ENCODE peak calls at places on chromosomes 4 and X, in four cellular contexts. W is ELF-1; Z is epithelial cell of esophagus; D is activated CD8-positive, alpha-beta memory T cell treated with anti-CD3 and anti-CD28 coated beads, Interleukin-2, amount 50 U/mL, for 48 hours. I is an unnamed sample.
A peak's percentile ranks its signal among the peaks of the same experiment; 100 is the strongest.

GRCh38 chr4:159227378-159227777 is 124.5 kb downstream of the RAPGEF2 start:
- DNase-seq in D (no peak), W (no peak), Z (peak; percentile 55), I (no peak)

GRCh38 chrX:10077425-10078188 is 79.2 kb upstream of the CLCN4 start:
- DNase-seq in D (no peak), Z (peak; percentile 83), W (peak; percentile 37), I (no peak)

GRCh38 chrX:107154787-107155620 is 36.4 kb upstream of the RBM41 start:
- DNase-seq in Z (peak; percentile 77), W (peak; percentile 58), D (peak; percentile 49), I (no peak)

GRCh38 chr4:87220094-87220831 is at the start of gene KLHL8:
- DNase-seq in W (peak; percentile 83), D (peak; percentile 91), Z (peak; percentile 88), I (peak; percentile 91)

GRCh38 chr4:109962401-109962800 is 49.7 kb downstream of the EGF start:
- DNase-seq in D (no peak), W (no peak), Z (no peak), I (no peak)

GRCh38 chrX:125262836-125263235 is 56.8 kb upstream of the TEX13C start:
- DNase-seq in W (no peak), Z (no peak), D (no peak), I (no peak)

GRCh38 chr4:7783560-7783959 is 156.1 kb downstream of the AFAP1 start:
- DNase-seq in Z (no peak), W (no peak), D (no peak), I (no peak)

GRCh38 chr4:87973283-87974169 is 2.0 kb upstream of the SPP1 start:
- DNase-seq in D (no peak), Z (peak; percentile 80), W (peak; percentile 91), I (peak; percentile 69)

GRCh38 chr4:185504098-185505047 is 30.9 kb downstream of the PDLIM3 start:
- DNase-seq in D (no peak), Z (no peak), W (peak; percentile 18), I (no peak)